ENCODE peak calls at places on chromosomes 16 and 17, in eight cellular contexts. F is fibroblast of mammary gland; L is tibial nerve; R is CD4-positive, alpha-beta T cell; K is A549; Z is fibroblast of pulmonary artery; S is GM12864; T is HCT116. M is an unnamed sample.

GRCh38 chr17:65345261-65346060 is 208.3 kb downstream of the RGS9 start:
- DNase-seq in R (peak; percentile 6), Z (peak; percentile 32), F (peak; percentile 15), L (no peak), K (no peak), T (no peak), S (no peak), M (no peak)

GRCh38 chr17:33261911-33262665 is 31.0 kb downstream of the ASIC2 start:
- DNase-seq in Z (no peak), R (no peak), L (no peak), T (no peak), F (no peak), S (no peak), K (no peak), M (no peak)

GRCh38 chr17:61833536-61834203 is 29.7 kb downstream of the BRIP1 start:
- DNase-seq in R (no peak), Z (peak; percentile 60), L (no peak), K (peak; percentile 40), S (no peak), F (peak; percentile 64), T (peak; percentile 69), M (no peak)

GRCh38 chr17:21058098-21058893 is 15.5 kb upstream of the USP22 start:
- DNase-seq in T (no peak), Z (peak; percentile 52), S (no peak), K (no peak), R (no peak), F (peak; percentile 70), L (no peak), M (no peak)

GRCh38 chr17:59310263-59310920 is 21.1 kb upstream of the YPEL2 start:
- DNase-seq in L (no peak), T (no peak), F (no peak), S (no peak), K (no peak), Z (no peak), R (no peak), M (no peak)

GRCh38 chr17:7558544-7559306 is at the start of gene TNFSF13:
- DNase-seq in L (no peak), T (no peak), Z (no peak), S (no peak), R (no peak), K (no peak), F (no peak), M (no peak)

GRCh38 chr17:8959312-8959918 is 6.1 kb downstream of the PIK3R5 start:
- DNase-seq in T (no peak), F (no peak), L (no peak), S (no peak), R (no peak), K (no peak), Z (no peak), M (no peak)

GRCh38 chr17:73490851-73491250 is 153.4 kb downstream of the SDK2 start:
- DNase-seq in S (no peak), L (no peak), Z (no peak), K (no peak), F (no peak), R (no peak), T (no peak), M (no peak)

GRCh38 chr17:38914741-38915638 is 10.4 kb upstream of the LASP1NB start:
- DNase-seq in Z (no peak), S (no peak), L (peak; percentile 2), T (no peak), F (no peak), K (no peak), R (no peak), M (no peak)

GRCh38 chr17:13030459-13031305 is 12.9 kb upstream of the ELAC2 start:
- DNase-seq in K (peak; percentile 49), S (peak; percentile 7), T (no peak), R (peak; percentile 36), F (peak; percentile 65), L (no peak), Z (peak; percentile 69), M (no peak)

GRCh38 chr16:85376292-85377095 is 236.6 kb upstream of the GSE1 start:
- DNase-seq in T (no peak), F (no peak), L (no peak), S (no peak), K (no peak), R (no peak), Z (no peak), M (no peak)

GRCh38 chr17:67390646-67391480 is 13.8 kb downstream of the PITPNC1 start:
- DNase-seq in K (peak; percentile 42), S (peak; percentile 58), R (peak; percentile 60), T (peak; percentile 89), Z (peak; percentile 94), L (no peak), F (peak; percentile 99), M (no peak)

GRCh38 chr17:48575066-48575582 is 3.0 kb downstream of the HOXB4 start:
- DNase-seq in T (no peak), Z (no peak), F (peak; percentile 57), S (no peak), L (no peak), R (no peak), K (no peak), M (no peak)

GRCh38 chr17:63290784-63291183 is 155.3 kb downstream of the CYB561 start:
- DNase-seq in S (no peak), F (no peak), Z (no peak), K (no peak), T (no peak), R (no peak), L (no peak), M (no peak)

GRCh38 chr16:85078176-85078700 is 34.0 kb downstream of the CIBAR2 start:
- DNase-seq in T (no peak), S (no peak), L (no peak), F (no peak), Z (no peak), R (no peak), K (no peak), M (no peak)

GRCh38 chr16:16048904-16049582 is 99.6 kb downstream of the ABCC1 start:
- DNase-seq in F (no peak), T (no peak), S (no peak), Z (no peak), K (peak; percentile 40), L (no peak), R (no peak), M (no peak)

GRCh38 chr17:6605142-6605541 is 35.4 kb downstream of the KIAA0753 start:
- DNase-seq in S (no peak), R (no peak), T (no peak), K (no peak), F (no peak), Z (no peak), L (no peak), M (no peak)

GRCh38 chr16:46691720-46692119 is 2.3 kb downstream of the ORC6 start:
- DNase-seq in F (peak; percentile 14), Z (peak; percentile 30), L (no peak), S (no peak), T (no peak), R (no peak), K (no peak), M (no peak)

GRCh38 chr16:48106445-48106844 is 49.3 kb downstream of the ABCC12 start:
- DNase-seq in Z (no peak), R (no peak), T (no peak), L (no peak), K (no peak), F (no peak), S (no peak), M (no peak)

GRCh38 chr16:15552507-15552906 is 90.4 kb downstream of the MARF1 start:
- DNase-seq in F (no peak), K (no peak), R (no peak), S (no peak), Z (no peak), T (no peak), L (no peak), M (no peak)

GRCh38 chr17:77677637-77678036 is 280.9 kb upstream of the TNRC6C start:
- DNase-seq in T (no peak), S (no peak), K (no peak), Z (no peak), R (no peak), L (no peak), F (no peak), M (no peak)

GRCh38 chr17:14004927-14005630 is 64.2 kb upstream of the COX10 start:
- DNase-seq in S (no peak), R (no peak), K (no peak), Z (no peak), L (no peak), T (peak; percentile 21), F (no peak), M (no peak)

GRCh38 chr17:78127240-78127887 is 1.2 kb downstream of the TMC6 start:
- DNase-seq in S (no peak), T (no peak), R (peak; percentile 71), Z (no peak), L (peak; percentile 37), F (no peak), K (no peak), M (peak; percentile 85)

GRCh38 chr16:84406006-84406963 is 37.9 kb downstream of the ATP2C2 start:
- DNase-seq in T (no peak), S (no peak), K (no peak), L (no peak), F (no peak), Z (no peak), R (no peak), M (no peak)

GRCh38 chr16:63385714-63386113 is 1349.5 kb upstream of the CDH8 start:
- DNase-seq in F (no peak), T (no peak), K (no peak), R (no peak), S (no peak), L (no peak), Z (no peak), M (no peak)

GRCh38 chr16:5500526-5500925 is 402.9 kb upstream of the EEF2KMT start:
- DNase-seq in S (no peak), Z (no peak), L (no peak), F (no peak), K (no peak), T (no peak), R (no peak), M (no peak)
- TF ChIP-seq CTCF in S (no peak), Z (no peak), L (no peak), F (no peak), K (no peak), T (no peak), R (no peak), M (no peak)

GRCh38 chr16:70158261-70158939 is 15.2 kb upstream of the CLEC18C start:
- DNase-seq in L (no peak), K (peak; percentile 12), Z (no peak), F (no peak), R (no peak), S (no peak), T (no peak), M (peak; percentile 37)
- TF ChIP-seq CTCF in L (no peak), K (no peak), Z (no peak), F (no peak), R (no peak), S (no peak), T (no peak), M (no peak)

DNA sequence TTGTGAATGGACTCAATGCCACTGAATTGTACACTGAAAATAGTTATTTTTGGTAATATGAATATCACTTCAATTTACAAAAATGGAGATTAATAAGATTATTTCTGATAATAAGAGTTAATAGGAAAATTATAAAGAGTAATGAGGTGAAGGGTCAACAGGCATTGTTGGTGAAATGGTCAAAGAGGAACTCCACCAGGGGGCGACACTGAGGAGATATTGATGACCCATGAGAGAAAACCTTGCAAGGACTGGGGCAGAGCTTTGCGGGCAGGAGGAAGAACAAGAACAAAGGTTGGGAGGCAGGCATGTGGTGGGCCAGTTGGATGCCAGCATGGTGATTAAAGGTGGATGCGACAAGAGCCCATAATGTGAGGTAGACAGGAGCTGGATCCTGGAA is 74.0 kb upstream of the XYLT1 start:
- DNase-seq in S (no peak), Z (no peak), L (no peak), K (no peak), F (no peak), R (no peak), T (peak; percentile 8), M (no peak)
- TF ChIP-seq CTCF in S (peak; percentile 46), Z (peak; percentile 3), L (no peak), K (no peak), F (peak; percentile 38), R (peak; percentile 52), T (no peak), M (peak; percentile 55)

GRCh38 chr16:24036614-24037013 is 200.8 kb downstream of the PRKCB start:
- DNase-seq in L (no peak), K (peak; percentile 84), R (peak; percentile 17), S (no peak), Z (peak; percentile 59), F (peak; percentile 44), T (peak; percentile 29), M (no peak)
- TF ChIP-seq CTCF in L (peak; percentile 61), K (peak; percentile 80), R (peak; percentile 72), S (peak; percentile 72), Z (peak; percentile 69), F (peak; percentile 70), T (peak; percentile 79), M (peak; percentile 79)

M was measured in CD14-positive monocyte.